ENCODE peak calls at places on chromosomes 5 and 9, in five cellular contexts. C, L, O, H and K are unnamed samples.

GRCh38 chr5:133399247-133399891 is 213.0 kb downstream of the FSTL4 start:
- DNase-seq in O (no peak), H (no peak), C (no peak), L (no peak), K (no peak)

GRCh38 chr5:134566741-134567221 is 41.3 kb downstream of the JADE2 start:
- DNase-seq in C (no peak), L (no peak), O (no peak), H (no peak), K (no peak)

GRCh38 chr5:124575731-124576130 is 170.7 kb downstream of the ZNF608 start:
- DNase-seq in L (no peak), H (no peak), C (no peak), O (no peak), K (no peak)

GRCh38 chr5:132362086-132362485 is 7.4 kb upstream of the SLC22A5 start:
- DNase-seq in L (no peak), O (no peak), H (no peak), C (no peak), K (no peak)

GRCh38 chr9:109976328-109976702 is 196.3 kb downstream of the PALM2AKAP2 start:
- DNase-seq in O (no peak), L (no peak), C (no peak), H (no peak), K (no peak)

GRCh38 chr9:101468116-101468515 is 32.5 kb upstream of the ALDOB start:
- DNase-seq in C (no peak), L (no peak), H (no peak), O (no peak), K (no peak)

GRCh38 chr5:64759960-64760695 is 8.4 kb downstream of the SREK1IP1 start:
- DNase-seq in H (no peak), L (no peak), O (no peak), C (no peak), K (no peak)

GRCh38 chr5:171365351-171365750 is 22.3 kb upstream of the NPM1 start:
- DNase-seq in H (peak), O (no peak), L (peak), C (no peak), K (no peak)

GRCh38 chr9:69204869-69205268 is 30.8 kb downstream of the TJP2 start:
- DNase-seq in L (no peak), H (peak), O (no peak), C (no peak), K (no peak)

GRCh38 chr5:149011084-149011483 is 51.8 kb downstream of the SH3TC2 start:
- DNase-seq in C (no peak), H (no peak), O (no peak), L (peak), K (no peak)

GRCh38 chr9:113650207-113651131 is 186.9 kb downstream of the RGS3 start:
- DNase-seq in L (no peak), H (peak), O (peak), C (no peak), K (no peak)

DNA sequence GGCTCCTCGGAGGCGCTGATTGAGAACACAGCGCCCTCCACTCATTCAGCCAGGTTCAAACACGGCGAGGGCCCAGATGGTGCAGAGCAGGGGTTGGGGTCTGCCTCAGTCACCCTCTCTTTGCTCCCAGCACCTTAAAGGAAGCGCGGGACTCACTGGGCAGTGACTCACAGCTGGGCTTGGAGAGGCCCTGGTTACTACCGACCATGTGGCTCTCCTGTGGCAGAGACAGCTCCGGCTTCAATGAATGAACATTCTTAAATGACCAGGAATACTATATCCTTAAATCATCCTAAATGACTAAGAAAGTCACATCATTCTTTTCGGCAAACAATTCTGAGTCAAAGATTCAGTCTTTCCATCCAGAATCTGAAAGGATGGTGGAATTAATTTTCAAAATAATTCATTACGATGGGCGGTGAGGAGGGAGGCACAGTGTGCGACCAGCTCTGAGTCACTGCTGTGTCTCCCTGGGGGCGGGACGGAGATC is 1.6 kb upstream of the INPP5E start:
- DNase-seq in H (peak), L (no peak), C (no peak), O (no peak), K (no peak)
- H3K4me3 ChIP-seq in H (no peak), L (no peak), C (no peak), O (no peak), K (no peak)

GRCh38 chr9:92468206-92468605 is 14.1 kb downstream of the ASPN start:
- DNase-seq in O (no peak), C (no peak), H (no peak), L (no peak), K (no peak)

GRCh38 chr9:92463387-92463786 is 18.9 kb downstream of the ASPN start:
- DNase-seq in O (no peak), H (no peak), L (no peak), C (no peak), K (no peak)

GRCh38 chr9:92467511-92467910 is 14.8 kb downstream of the ASPN start:
- DNase-seq in L (no peak), H (no peak), O (no peak), C (no peak), K (no peak)

GRCh38 chr9:92467041-92467440 is 15.3 kb downstream of the ASPN start:
- DNase-seq in H (no peak), L (peak), C (no peak), O (no peak), K (no peak)

GRCh38 chr9:92463989-92464388 is 18.3 kb downstream of the ASPN start:
- DNase-seq in H (peak), C (no peak), O (no peak), L (no peak), K (no peak)
- H3K4me3 ChIP-seq in H (no peak), C (no peak), O (no peak), L (no peak), K (no peak)

DNA sequence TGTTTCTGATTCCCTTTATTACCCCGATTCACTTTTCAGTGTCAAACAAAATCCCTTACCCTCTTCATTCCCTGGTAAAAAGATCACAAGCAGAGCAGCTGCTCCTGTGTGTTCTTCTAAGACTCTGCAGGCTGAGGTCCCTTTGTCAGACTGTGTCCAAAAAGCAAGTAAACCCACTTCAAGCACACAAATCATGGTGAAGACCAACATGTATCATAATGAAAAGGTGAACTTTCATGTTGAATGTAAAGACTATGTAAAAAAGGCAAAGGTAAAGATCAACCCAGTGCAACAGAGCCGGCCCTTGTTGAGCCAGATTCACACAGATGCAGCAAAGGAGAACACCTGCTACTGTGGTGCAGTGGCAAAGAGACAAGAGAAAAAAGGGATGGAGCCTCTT is 34.5 kb downstream of the CREBRF start:
- DNase-seq in O (no peak), C (no peak), H (no peak), L (no peak), K (no peak)
- H3K4me3 ChIP-seq in O (no peak), C (no peak), H (no peak), L (no peak), K (no peak)

GRCh38 chr5:78768781-78769380 is 120.3 kb upstream of the LHFPL2 start:
- DNase-seq in C (no peak), L (no peak), H (no peak), O (no peak), K (no peak)

GRCh38 chr5:78773655-78774054 is 125.1 kb upstream of the LHFPL2 start:
- DNase-seq in L (no peak), H (no peak), C (no peak), O (no peak), K (no peak)

GRCh38 chr5:78766412-78766762 is 117.8 kb upstream of the LHFPL2 start:
- DNase-seq in O (no peak), L (peak), C (no peak), H (no peak), K (no peak)

GRCh38 chr5:78776637-78777036 is 128.1 kb upstream of the LHFPL2 start:
- DNase-seq in H (no peak), C (no peak), L (no peak), O (no peak), K (no peak)

DNA sequence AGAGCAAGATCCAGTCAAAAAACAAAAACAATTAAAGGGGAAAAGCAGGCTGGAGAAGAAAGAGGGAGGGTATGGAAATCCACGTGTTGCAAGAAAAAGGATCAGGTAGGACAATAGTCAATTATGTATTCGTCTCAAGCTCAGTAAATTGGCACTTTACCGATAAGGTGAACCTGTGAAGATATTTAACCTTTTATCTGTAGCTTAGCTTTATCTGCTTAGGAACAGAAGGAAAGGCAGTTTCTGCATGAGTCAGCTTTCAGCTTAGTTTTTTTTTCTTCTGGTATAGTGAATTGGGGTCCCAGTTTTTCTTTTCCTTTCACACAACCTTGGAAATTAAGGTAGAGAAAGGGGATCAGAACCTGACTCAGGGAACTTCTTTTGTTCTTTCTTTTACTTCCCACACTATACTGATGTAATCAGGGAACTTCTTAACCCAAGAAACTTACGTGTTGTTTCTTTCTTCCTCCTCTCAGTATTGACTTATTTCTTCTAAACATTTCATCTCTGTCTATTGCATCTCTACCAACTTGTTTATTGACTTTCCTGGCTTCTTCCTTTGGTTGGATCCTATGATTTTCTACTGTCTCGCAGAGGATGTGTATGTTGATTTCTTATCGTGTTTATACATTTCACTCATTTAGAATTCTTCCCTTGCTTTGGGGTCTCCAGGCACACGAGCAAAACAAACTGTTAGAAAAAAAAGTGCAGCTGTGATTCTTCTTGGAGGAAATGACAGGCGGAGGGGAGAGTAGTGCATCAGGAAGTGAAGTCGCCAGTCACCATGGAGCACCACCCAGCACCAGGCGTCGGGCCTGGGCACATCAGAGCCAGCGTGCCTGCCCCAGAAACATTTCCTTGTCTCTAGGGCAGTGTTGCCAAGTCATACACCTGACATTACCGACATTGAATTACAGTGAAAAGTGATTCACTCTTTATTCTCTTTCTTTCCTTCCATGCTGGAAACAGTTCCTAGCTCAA is 123.0 kb upstream of the LHFPL2 start:
- DNase-seq in O (no peak), H (no peak), C (peak), L (no peak), K (no peak)
- H3K4me3 ChIP-seq in O (no peak), H (no peak), C (no peak), L (no peak), K (no peak)